ENCODE peak calls at places on chromosomes 4 and X, in eight cellular contexts. W is GM12891, G is uterus, K is transverse colon, Z is esophagus squamous epithelium, S is ovary, D is esophagus muscularis mucosa, N is HepG2. A is an unnamed sample.

GRCh38 chrX:124605518-124605917 is 259.2 kb downstream of the SH2D1A start:
- DNase-seq in W (no peak), G (no peak), K (no peak), Z (no peak), S (no peak), D (no peak), N (no peak), A (no peak)

GRCh38 chr4:184815046-184815877 is 10.5 kb downstream of the ACSL1 start:
- DNase-seq in W (no peak), G (peak), K (peak), Z (peak), S (peak), D (no peak), N (peak), A (peak)

GRCh38 chr4:176587920-176588319 is 204.8 kb downstream of the VEGFC start:
- DNase-seq in W (no peak), G (no peak), K (no peak), Z (no peak), S (no peak), D (no peak), N (no peak), A (no peak)

GRCh38 chr4:37889849-37890500 is 909 bp upstream of the TBC1D1 start:
- DNase-seq in W (no peak), G (peak), K (peak), Z (no peak), S (peak), D (no peak), N (no peak), A (no peak)

GRCh38 chrX:41828821-41829220 is 94.5 kb downstream of the CASK start:
- DNase-seq in W (no peak), G (no peak), K (no peak), Z (no peak), S (no peak), D (no peak), N (no peak), A (no peak)

GRCh38 chrX:69280956-69281355 is 115.7 kb upstream of the PJA1 start:
- DNase-seq in W (no peak), G (no peak), K (no peak), Z (no peak), S (no peak), D (no peak), N (no peak), A (no peak)

GRCh38 chrX:86171366-86171765 is 23.1 kb downstream of the DACH2 start:
- DNase-seq in W (no peak), G (no peak), K (no peak), Z (no peak), S (no peak), D (no peak), N (peak), A (peak)

GRCh38 chr4:101790521-101791188 is at the start of gene BANK1:
- DNase-seq in W (peak), G (no peak), K (peak), Z (peak), S (peak), D (no peak), N (peak), A (peak)

GRCh38 chr4:13700196-13701140 is 72.9 kb upstream of the BOD1L1 start:
- DNase-seq in W (no peak), G (no peak), K (no peak), Z (no peak), S (no peak), D (no peak), N (no peak), A (no peak)

GRCh38 chrX:18630956-18631355 is 41.0 kb downstream of the RS1 start:
- DNase-seq in W (no peak), G (no peak), K (no peak), Z (no peak), S (no peak), D (no peak), N (peak), A (no peak)

GRCh38 chrX:102867254-102867653 is 69.8 kb upstream of the RAB40AL start:
- DNase-seq in W (no peak), G (no peak), K (no peak), Z (no peak), S (no peak), D (no peak), N (no peak), A (no peak)

GRCh38 chrX:130174937-130175336 is 3.2 kb downstream of the RAB33A start:
- DNase-seq in W (no peak), G (no peak), K (no peak), Z (no peak), S (no peak), D (no peak), N (no peak), A (no peak)

GRCh38 chrX:130172127-130172834 is 519 bp downstream of the RAB33A start:
- DNase-seq in W (no peak), G (no peak), K (no peak), Z (no peak), S (no peak), D (no peak), N (no peak), A (no peak)

GRCh38 chrX:130174051-130174704 is 2.4 kb downstream of the RAB33A start:
- DNase-seq in W (no peak), G (peak), K (no peak), Z (no peak), S (no peak), D (no peak), N (no peak), A (peak)

GRCh38 chrX:130171446-130172126 is at the start of gene RAB33A:
- DNase-seq in W (no peak), G (peak), K (peak), Z (no peak), S (peak), D (no peak), N (no peak), A (peak)

GRCh38 chrX:130173190-130173895 is 1.6 kb downstream of the RAB33A start:
- DNase-seq in W (no peak), G (peak), K (peak), Z (no peak), S (no peak), D (no peak), N (no peak), A (peak)
- TF ChIP-seq POLR2A in W (no peak), G (no peak), K (no peak), Z (peak), S (no peak), D (no peak), N (no peak), A (peak)

DNA sequence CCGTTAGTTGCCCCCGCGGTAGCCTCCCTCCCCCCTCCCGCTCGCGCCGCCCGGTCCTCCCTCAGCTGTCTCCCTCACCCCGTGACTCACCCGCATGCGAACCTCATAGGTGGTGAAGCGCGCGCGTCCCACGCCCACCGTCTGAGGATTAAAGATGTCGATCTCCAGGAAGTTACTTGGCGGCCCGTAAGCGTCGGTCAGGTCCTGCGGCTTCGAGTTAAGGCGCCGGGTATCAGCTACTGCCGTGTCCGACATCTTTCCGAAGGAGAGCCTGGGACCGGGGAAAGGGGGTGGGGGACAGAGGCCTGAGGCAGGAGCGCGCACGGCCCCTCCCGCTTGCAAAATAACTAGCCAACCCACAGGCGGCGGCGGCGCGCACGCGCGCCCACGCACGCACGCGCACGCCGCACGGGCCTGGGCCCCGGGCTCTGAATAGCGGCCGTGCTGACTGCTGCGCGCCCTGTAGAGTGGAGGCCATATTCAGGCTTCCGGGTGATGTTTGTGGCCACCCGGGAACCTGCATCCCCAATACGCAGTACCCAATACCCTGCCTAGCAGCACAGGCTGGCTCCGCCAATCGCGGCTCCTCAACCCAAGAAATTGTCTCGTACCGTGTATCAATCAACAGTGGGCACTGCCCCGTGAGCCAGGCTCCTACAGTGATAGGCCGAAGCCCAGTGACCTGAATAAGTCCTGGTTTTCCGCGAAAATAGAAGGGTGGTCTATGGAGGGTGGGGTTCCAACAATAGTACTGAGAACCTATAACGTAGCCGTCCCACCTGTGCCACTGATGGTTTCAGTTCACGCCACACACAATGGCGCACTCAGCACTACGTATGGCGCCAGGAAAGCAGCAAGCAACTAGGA is at the start of gene SNX12:
- DNase-seq in W (peak), G (peak), K (peak), Z (peak), S (peak), D (peak), N (peak), A (peak)
- TF ChIP-seq POLR2A in W (peak), G (peak), K (peak), Z (peak), S (peak), D (peak), N (peak), A (peak)

DNA sequence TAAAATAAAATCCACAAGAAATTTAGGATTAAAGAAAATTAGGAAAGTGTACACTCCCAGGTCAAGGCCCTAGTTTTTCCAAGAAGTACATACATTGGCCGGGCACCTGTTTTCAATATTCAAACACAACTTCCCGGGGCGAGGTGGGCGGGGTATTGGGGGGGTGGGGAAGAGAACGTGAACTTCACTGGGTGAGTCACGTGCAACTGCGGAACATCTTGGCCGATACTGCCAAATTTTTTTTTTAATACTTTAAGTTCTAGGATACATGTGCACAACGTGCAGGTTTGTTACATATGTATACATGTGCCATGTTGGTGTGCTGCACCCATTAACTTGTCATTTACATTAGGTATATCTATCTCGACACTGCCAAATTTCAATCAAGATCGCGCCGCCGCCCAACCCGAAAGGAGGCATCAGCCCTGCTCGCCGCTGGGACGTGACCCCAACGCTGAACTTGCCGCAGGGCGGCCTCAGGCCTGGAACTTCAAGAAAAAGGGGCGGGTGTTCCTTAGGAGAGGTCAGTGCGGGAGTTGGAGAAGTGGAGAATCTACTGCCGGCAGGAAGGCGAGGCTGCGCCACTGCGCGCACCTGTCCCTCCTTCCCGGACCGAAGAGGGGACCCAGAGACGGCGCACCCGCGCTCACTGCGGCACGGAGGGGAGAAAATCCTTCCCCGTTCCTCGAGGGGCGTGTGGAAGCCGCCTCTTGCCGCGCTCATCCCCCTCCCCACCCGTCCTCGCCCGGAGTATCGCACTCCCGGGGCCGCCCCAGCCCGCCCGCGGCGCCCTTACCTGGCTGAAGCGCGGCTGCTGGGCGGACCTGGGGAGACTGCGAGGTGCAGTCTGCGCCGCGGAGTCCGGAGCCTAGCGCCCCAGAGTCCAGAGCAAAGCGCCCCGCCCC is at the start of gene TEC:
- DNase-seq in W (peak), G (no peak), K (peak), Z (peak), S (peak), D (no peak), N (no peak), A (peak)
- TF ChIP-seq POLR2A in W (peak), G (peak), K (peak), Z (peak), S (no peak), D (peak), N (peak), A (peak)

GRCh38 chr4:3464911-3465697 is 2.0 kb downstream of the DOK7 start:
- DNase-seq in W (no peak), G (no peak), K (no peak), Z (no peak), S (no peak), D (no peak), N (no peak), A (no peak)
- TF ChIP-seq POLR2A in W (no peak), G (no peak), K (no peak), Z (no peak), S (no peak), D (no peak), N (no peak), A (no peak)

DNA sequence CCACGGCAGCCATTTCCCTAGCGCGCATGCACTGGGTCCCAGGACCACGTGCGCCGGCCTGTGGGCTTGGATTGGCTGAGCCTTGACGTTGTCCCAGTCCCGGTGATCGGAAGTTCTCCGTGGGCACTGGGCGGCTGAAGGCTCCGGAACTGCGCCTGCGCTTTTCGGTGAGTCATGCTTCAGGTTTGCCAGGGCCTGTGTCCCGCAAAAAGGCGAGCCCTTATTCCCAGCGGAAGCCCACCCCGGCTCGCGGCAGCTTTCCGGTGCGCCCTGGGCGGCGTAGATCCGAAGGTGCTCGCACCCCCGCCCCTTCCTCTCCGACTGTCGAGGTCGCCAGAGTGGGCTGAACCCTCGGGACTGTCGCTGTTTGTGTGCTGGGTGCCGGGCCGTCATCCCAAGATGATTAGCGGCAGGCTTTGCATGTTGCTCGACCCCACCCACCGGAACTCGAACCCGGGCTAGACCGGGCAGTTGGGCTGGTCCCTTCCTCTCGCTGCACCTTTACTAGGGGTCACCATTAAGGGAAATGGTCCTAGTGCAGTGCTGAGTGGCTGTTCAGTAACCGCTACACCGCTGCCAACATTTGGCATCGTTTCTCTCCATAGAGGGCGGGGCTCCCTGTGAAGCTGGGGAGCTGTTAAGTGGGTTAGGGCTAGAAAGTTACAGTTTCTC is at the start of gene TCEANC:
- DNase-seq in W (peak), G (peak), K (peak), Z (peak), S (peak), D (peak), N (peak), A (peak)
- TF ChIP-seq POLR2A in W (peak), G (peak), K (peak), Z (peak), S (peak), D (peak), N (peak), A (peak)

GRCh38 chrX:100642296-100642695 is 1.7 kb upstream of the SRPX2 start:
- DNase-seq in W (no peak), G (no peak), K (no peak), Z (no peak), S (no peak), D (no peak), N (no peak), A (no peak)

GRCh38 chrX:100643212-100643611 is 787 bp upstream of the SRPX2 start:
- DNase-seq in W (no peak), G (no peak), K (no peak), Z (no peak), S (no peak), D (no peak), N (no peak), A (no peak)

GRCh38 chrX:100645106-100645505 is 1.1 kb downstream of the SRPX2 start:
- DNase-seq in W (no peak), G (no peak), K (no peak), Z (no peak), S (no peak), D (no peak), N (no peak), A (no peak)

GRCh38 chrX:100647095-100647494 is 3.1 kb downstream of the SRPX2 start:
- DNase-seq in W (no peak), G (peak), K (no peak), Z (no peak), S (no peak), D (no peak), N (no peak), A (no peak)

DNA sequence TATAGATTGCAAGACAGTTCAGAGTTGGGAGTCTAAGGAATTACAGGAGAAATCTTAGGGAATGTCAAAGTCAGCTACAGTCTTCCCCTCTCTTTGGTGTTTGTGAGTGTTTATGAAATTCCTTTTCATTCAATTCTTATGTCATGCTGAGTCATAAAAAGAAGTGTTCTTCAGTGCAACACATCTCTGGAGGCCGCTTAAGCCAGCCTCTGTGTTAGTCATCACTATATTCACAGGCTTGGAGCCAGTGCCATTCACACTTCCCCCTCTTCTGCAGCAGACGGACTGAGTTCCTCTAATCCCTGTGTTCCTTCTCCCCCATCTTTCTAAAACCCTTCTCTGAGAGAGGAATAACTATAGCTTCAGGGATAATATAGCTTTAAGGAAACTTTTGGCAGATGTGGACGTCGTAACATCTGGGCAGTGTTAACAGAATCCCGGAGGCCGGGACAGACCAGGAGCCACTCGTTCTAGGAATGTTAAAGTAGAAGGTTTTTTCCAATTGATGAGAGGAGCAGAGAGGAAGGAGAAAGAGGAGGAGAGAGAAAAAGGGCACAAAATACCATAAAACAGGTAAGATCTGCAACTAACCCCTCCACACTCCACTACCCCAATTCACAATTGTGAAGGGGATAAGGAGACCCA is at the start of gene SRPX2:
- DNase-seq in W (no peak), G (peak), K (peak), Z (no peak), S (no peak), D (no peak), N (no peak), A (no peak)
- TF ChIP-seq POLR2A in W (no peak), G (peak), K (peak), Z (peak), S (no peak), D (no peak), N (no peak), A (no peak)

DNA sequence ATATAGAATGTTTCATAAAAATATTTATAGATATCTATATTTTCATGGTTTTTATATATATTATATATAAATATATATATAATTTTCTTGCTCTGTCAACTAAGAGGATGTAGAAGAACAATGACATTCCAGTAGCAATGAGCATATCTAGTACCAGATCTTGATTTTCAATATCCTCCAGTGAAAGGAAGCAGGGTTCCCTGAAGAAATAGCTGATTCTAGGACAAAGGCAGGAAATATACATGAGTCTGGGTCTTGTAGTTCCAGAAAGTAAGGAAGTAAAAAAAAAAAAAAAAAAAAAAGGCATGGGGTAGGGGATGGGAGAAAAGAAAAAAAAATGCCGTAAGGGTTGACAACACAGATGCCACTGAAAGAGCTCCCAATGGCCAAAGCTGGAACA is 241.4 kb downstream of the RASL11B start:
- DNase-seq in W (no peak), G (no peak), K (no peak), Z (no peak), S (no peak), D (no peak), N (no peak), A (no peak)
- TF ChIP-seq POLR2A in W (no peak), G (no peak), K (no peak), Z (no peak), S (no peak), D (no peak), N (no peak), A (no peak)